ENCODE peak calls at places on chromosomes 1 and 21, in ten cellular contexts. N, O, V, L, J, T, B, W, E and H are unnamed samples.

GRCh38 chr1:58104960-58105359 is 441.6 kb downstream of the OMA1 start:
- DNase-seq in T (no peak), E (no peak), W (no peak), O (no peak), J (no peak), L (no peak), V (no peak), N (no peak), B (peak), H (no peak)

GRCh38 chr1:119674835-119675289 is 26.8 kb upstream of the ZNF697 start:
- DNase-seq in B (peak), L (no peak), E (no peak), N (peak), V (no peak), J (peak), W (no peak), T (no peak), O (no peak), H (no peak)

GRCh38 chr1:202682477-202682876 is 27.8 kb downstream of the SYT2 start:
- DNase-seq in O (no peak), V (no peak), N (no peak), J (no peak), B (no peak), E (no peak), W (no peak), T (no peak), L (no peak), H (no peak)

GRCh38 chr21:27275294-27275927 is 308.5 kb upstream of the ADAMTS5 start:
- DNase-seq in W (no peak), N (no peak), B (peak), E (no peak), L (no peak), O (no peak), T (no peak), V (no peak), J (peak), H (no peak)

GRCh38 chr1:14413809-14414208 is 184.7 kb upstream of the KAZN start:
- DNase-seq in L (no peak), B (no peak), J (peak), E (no peak), T (no peak), N (no peak), V (no peak), O (no peak), W (no peak), H (no peak)

GRCh38 chr1:201781447-201781846 is 47.5 kb upstream of the IPO9 start:
- DNase-seq in N (no peak), O (no peak), W (no peak), B (no peak), T (no peak), V (no peak), L (no peak), J (peak), E (no peak), H (no peak)

GRCh38 chr1:160646711-160647328 is at the start of gene SLAMF1:
- DNase-seq in E (no peak), L (no peak), O (no peak), W (no peak), N (no peak), B (no peak), V (peak), J (no peak), T (no peak), H (peak)

GRCh38 chr21:44702111-44702972 is 5.4 kb downstream of the KRTAP10-12 start:
- DNase-seq in O (no peak), W (no peak), E (no peak), L (no peak), B (no peak), J (no peak), T (no peak), N (no peak), V (no peak), H (no peak)

GRCh38 chr1:21292991-21293536 is 2.8 kb upstream of the ECE1 start:
- DNase-seq in N (no peak), J (no peak), B (no peak), T (no peak), L (peak), E (no peak), V (peak), O (no peak), W (no peak), H (peak)

GRCh38 chr21:28804089-28804670 is 188.5 kb downstream of the LTN1 start:
- DNase-seq in E (no peak), N (no peak), O (no peak), B (no peak), T (no peak), V (no peak), W (no peak), L (no peak), J (no peak), H (no peak)

GRCh38 chr1:3776231-3777030 is 3.9 kb downstream of the SMIM1 start:
- DNase-seq in J (no peak), T (no peak), L (no peak), W (no peak), O (no peak), E (no peak), V (no peak), B (no peak), N (no peak), H (no peak)

GRCh38 chr1:164443836-164444235 is 115.1 kb upstream of the PBX1 start:
- DNase-seq in B (no peak), L (no peak), J (no peak), V (no peak), O (no peak), N (no peak), W (no peak), T (no peak), E (no peak), H (no peak)

GRCh38 chr1:204094262-204095247 is 21.6 kb downstream of the SOX13 start:
- DNase-seq in J (no peak), T (no peak), B (no peak), O (no peak), V (no peak), N (no peak), E (no peak), W (no peak), L (no peak), H (no peak)

GRCh38 chr1:94666797-94667196 is 125.2 kb upstream of the F3 start:
- DNase-seq in L (no peak), W (no peak), T (no peak), E (no peak), N (no peak), V (no peak), O (no peak), B (no peak), J (no peak), H (no peak)

GRCh38 chr1:83065952-83066727 is 932.8 kb downstream of the TTLL7 start:
- DNase-seq in W (no peak), V (no peak), T (no peak), N (no peak), B (no peak), L (no peak), J (no peak), E (no peak), O (no peak), H (no peak)

GRCh38 chr1:231442735-231443134 is 20.6 kb upstream of the EGLN1 start:
- DNase-seq in O (no peak), V (no peak), W (no peak), N (no peak), L (no peak), J (no peak), T (no peak), E (no peak), B (peak), H (no peak)

GRCh38 chr1:173470608-173471007 is 6.5 kb upstream of the PRDX6 start:
- DNase-seq in O (no peak), N (no peak), E (no peak), B (peak), T (no peak), J (no peak), V (no peak), L (no peak), W (no peak), H (no peak)

GRCh38 chr1:7004181-7004580 is 218.9 kb downstream of the CAMTA1 start:
- DNase-seq in V (no peak), B (no peak), N (no peak), E (no peak), T (no peak), L (no peak), W (no peak), J (no peak), O (no peak), H (no peak)

GRCh38 chr1:66351913-66352312 is 182.0 kb upstream of the SGIP1 start:
- DNase-seq in L (no peak), E (no peak), T (no peak), J (no peak), B (no peak), W (no peak), O (no peak), N (no peak), V (peak), H (no peak)

GRCh38 chr1:12031039-12031980 is 12.0 kb downstream of the MIIP start:
- DNase-seq in W (peak), V (peak), L (no peak), T (no peak), J (peak), O (peak), N (no peak), B (peak), E (no peak), H (no peak)

GRCh38 chr1:45354838-45355237 is 14.6 kb upstream of the MUTYH start:
- DNase-seq in E (no peak), O (no peak), T (no peak), J (no peak), V (no peak), L (no peak), W (no peak), N (no peak), B (no peak), H (no peak)

GRCh38 chr1:1264868-1265272 is 8.8 kb downstream of the UBE2J2 start:
- DNase-seq in J (peak), W (no peak), N (peak), E (no peak), V (no peak), T (no peak), L (no peak), O (no peak), B (peak), H (no peak)

GRCh38 chr1:175881571-175881970 is 138.2 kb upstream of the TNR start:
- DNase-seq in O (no peak), E (no peak), B (no peak), W (no peak), T (no peak), N (no peak), L (no peak), J (no peak), V (no peak), H (no peak)

GRCh38 chr1:154469844-154470417 is 32.1 kb upstream of the TDRD10 start:
- DNase-seq in B (no peak), E (no peak), T (no peak), O (no peak), W (no peak), V (no peak), J (no peak), L (no peak), N (no peak), H (no peak)

GRCh38 chr21:36450511-36450910 is 29.4 kb downstream of the CLDN14 start:
- DNase-seq in B (no peak), E (no peak), L (no peak), N (no peak), V (no peak), J (peak), W (no peak), O (no peak), T (no peak), H (no peak)

GRCh38 chr1:208292913-208293312 is 48.7 kb upstream of the PLXNA2 start:
- DNase-seq in E (no peak), O (no peak), B (no peak), J (no peak), W (no peak), V (no peak), T (no peak), N (no peak), L (no peak), H (no peak)

GRCh38 chr1:11707621-11708276 is 16.2 kb downstream of the DRAXIN start:
- DNase-seq in L (no peak), V (no peak), J (no peak), O (no peak), T (no peak), E (no peak), B (peak), N (no peak), W (no peak), H (no peak)

GRCh38 chr1:152002960-152003359 is 9.3 kb upstream of the S100A10 start:
- DNase-seq in E (no peak), L (no peak), B (peak), V (no peak), N (no peak), T (no peak), W (no peak), O (no peak), J (no peak), H (no peak)

GRCh38 chr21:21907271-21907670 is 909.1 kb downstream of the NCAM2 start:
- DNase-seq in V (no peak), W (no peak), O (no peak), J (no peak), N (no peak), E (no peak), T (no peak), L (no peak), B (no peak), H (no peak)

GRCh38 chr1:83692524-83693336 is 306.2 kb downstream of the TTLL7 start:
- DNase-seq in N (no peak), W (no peak), L (no peak), J (peak), V (peak), O (no peak), E (no peak), B (no peak), T (no peak), H (no peak)

GRCh38 chr1:46184920-46185658 is 8.8 kb upstream of the P3R3URF start:
- DNase-seq in B (no peak), V (no peak), N (no peak), O (no peak), J (no peak), T (no peak), L (peak), W (no peak), E (no peak), H (no peak)

GRCh38 chr1:244852694-244853093 is 11.6 kb downstream of the HNRNPU start:
- DNase-seq in L (no peak), O (no peak), W (no peak), B (no peak), V (no peak), N (no peak), E (no peak), T (no peak), J (no peak), H (no peak)

GRCh38 chr21:46038871-46039397 is 57.4 kb downstream of the COL6A1 start:
- DNase-seq in J (peak), L (no peak), B (no peak), T (no peak), O (peak), N (peak), E (no peak), W (no peak), V (no peak), H (no peak)

GRCh38 chr1:44283524-44284173 is 70.4 kb downstream of the DMAP1 start:
- DNase-seq in L (no peak), J (no peak), W (peak), N (no peak), T (no peak), E (no peak), V (no peak), O (no peak), B (no peak), H (no peak)

GRCh38 chr1:17010601-17011438 is 908 bp downstream of the ATP13A2 start:
- DNase-seq in J (peak), L (no peak), B (no peak), T (no peak), N (no peak), W (no peak), E (no peak), O (peak), V (peak), H (no peak)

GRCh38 chr1:201648066-201648910 is 109.4 kb downstream of the NAV1 start:
- DNase-seq in N (peak), W (peak), V (no peak), E (no peak), L (no peak), B (no peak), T (no peak), O (peak), J (peak), H (no peak)